ENCODE peak calls at places on chromosomes 16 and 17, in six cellular contexts. W is H9, Q is stomach, T is lower leg skin, O is BE2C, S is sigmoid colon. I is an unnamed sample.

GRCh38 chr16:54066451-54067056 is 220.0 kb downstream of the IRX3 start:
- DNase-seq in W (no peak), Q (no peak), T (no peak), O (no peak), S (no peak), I (no peak)

GRCh38 chr17:51029568-51030463 is 90.9 kb downstream of the SPAG9 start:
- DNase-seq in W (no peak), Q (no peak), T (no peak), O (no peak), S (no peak), I (no peak)

GRCh38 chr17:16091773-16092172 is 92.1 kb downstream of the TTC19 start:
- DNase-seq in W (no peak), Q (no peak), T (no peak), O (no peak), S (no peak), I (no peak)

GRCh38 chr17:58184308-58184985 is 8.1 kb upstream of the EPX start:
- DNase-seq in W (peak; percentile 88), Q (no peak), T (no peak), O (no peak), S (no peak), I (no peak)

GRCh38 chr17:2634361-2634960 is 41.0 kb downstream of the PAFAH1B1 start:
- DNase-seq in W (peak; percentile 49), Q (peak; percentile 38), T (no peak), O (no peak), S (no peak), I (no peak)

GRCh38 chr16:751152-752007 is 9.2 kb upstream of the MSLN start:
- DNase-seq in W (no peak), Q (peak; percentile 51), T (no peak), O (no peak), S (no peak), I (no peak)

GRCh38 chr17:36867716-36868115 is 69.6 kb upstream of the LHX1 start:
- DNase-seq in W (no peak), Q (no peak), T (no peak), O (no peak), S (no peak), I (no peak)

GRCh38 chr16:10579965-10580918 is at the start of gene EMP2:
- DNase-seq in W (peak; percentile 83), Q (peak; percentile 85), T (no peak), O (peak; percentile 79), S (peak; percentile 93), I (no peak)

GRCh38 chr17:78653382-78653781 is 76.2 kb upstream of the DNAH17 start:
- DNase-seq in W (no peak), Q (no peak), T (no peak), O (no peak), S (peak; percentile 17), I (no peak)
- TF ChIP-seq CTCF in W (no peak), Q (no peak), T (no peak), O (no peak), S (no peak), I (no peak)

DNA sequence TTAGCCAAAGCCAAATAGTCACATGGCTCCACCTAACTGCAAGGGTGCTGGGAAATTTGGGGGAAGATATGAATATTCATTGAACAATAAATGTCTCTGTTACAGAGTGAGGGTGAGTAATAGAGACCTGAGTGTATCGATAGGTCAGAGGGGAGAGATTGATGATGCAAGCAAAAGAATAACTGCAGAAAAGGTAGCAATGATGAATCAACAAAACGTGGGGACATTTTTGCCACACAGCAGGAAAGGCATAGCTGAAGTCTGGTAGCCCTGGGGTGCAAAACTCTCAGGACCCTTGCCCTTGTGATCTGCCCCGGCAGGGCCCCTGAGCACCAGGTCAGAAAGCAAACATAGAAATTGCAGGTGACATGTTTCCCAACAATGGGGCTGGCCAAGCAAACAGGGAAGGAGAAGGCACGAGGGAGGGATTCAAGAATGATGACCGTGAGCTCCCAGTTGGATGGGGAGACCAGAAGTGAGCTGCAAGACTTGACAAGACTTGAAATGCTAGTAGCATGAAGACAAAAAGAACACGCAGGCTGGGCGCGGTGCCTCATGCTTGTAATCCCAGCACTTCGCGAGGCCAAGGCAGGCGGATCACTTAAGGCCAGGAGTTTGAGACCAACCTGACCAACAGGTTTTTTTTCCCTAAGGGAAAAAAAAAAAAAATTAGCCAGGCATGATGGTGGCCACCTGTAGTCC is 12.7 kb upstream of the HERPUD1 start:
- DNase-seq in W (no peak), Q (no peak), T (peak; percentile 40), O (no peak), S (peak; percentile 33), I (no peak)
- TF ChIP-seq CTCF in W (no peak), Q (no peak), T (no peak), O (no peak), S (no peak), I (no peak)

DNA sequence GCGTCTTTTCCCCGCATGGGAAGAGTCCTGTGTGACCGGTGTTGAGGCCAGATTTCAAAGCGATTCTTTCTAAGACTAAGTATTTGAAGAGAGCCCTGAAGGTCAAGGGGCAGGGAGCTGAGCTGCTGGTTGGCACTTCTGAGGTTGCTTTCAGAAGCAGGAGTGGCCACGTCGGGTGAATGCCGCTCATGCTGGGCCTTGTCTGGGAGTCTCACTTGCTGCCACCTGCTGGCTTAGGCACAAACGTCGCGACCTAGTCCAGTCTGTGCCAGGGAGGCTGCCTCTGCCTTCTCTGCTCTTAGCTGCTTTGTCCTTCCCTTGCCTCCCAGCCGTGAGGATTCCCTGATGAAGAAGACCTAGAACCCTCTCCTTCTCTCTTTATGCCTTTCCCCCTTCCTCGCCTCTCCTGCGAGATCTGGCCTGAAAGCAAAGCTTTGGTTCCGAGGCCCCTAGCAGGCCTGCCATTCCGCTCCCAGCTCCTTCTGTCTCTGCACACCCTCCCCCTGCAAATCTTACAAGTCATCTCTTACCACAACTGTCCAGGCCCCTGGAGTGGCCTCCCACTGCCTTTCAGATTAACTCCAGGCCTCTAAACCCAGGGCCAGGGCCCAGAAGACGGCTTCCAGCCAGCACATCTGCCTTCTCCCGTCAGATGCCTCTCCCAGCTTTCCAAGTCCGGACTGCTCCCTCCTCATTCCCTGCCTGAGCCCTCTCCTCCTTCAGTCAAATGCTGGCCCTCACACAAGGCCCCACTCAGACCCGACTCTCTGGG is 11.4 kb downstream of the CTNS start:
- DNase-seq in W (peak; percentile 85), Q (peak; percentile 72), T (no peak), O (peak; percentile 69), S (no peak), I (no peak)
- TF ChIP-seq CTCF in W (peak; percentile 63), Q (no peak), T (no peak), O (peak; percentile 60), S (no peak), I (peak; percentile 23)

DNA sequence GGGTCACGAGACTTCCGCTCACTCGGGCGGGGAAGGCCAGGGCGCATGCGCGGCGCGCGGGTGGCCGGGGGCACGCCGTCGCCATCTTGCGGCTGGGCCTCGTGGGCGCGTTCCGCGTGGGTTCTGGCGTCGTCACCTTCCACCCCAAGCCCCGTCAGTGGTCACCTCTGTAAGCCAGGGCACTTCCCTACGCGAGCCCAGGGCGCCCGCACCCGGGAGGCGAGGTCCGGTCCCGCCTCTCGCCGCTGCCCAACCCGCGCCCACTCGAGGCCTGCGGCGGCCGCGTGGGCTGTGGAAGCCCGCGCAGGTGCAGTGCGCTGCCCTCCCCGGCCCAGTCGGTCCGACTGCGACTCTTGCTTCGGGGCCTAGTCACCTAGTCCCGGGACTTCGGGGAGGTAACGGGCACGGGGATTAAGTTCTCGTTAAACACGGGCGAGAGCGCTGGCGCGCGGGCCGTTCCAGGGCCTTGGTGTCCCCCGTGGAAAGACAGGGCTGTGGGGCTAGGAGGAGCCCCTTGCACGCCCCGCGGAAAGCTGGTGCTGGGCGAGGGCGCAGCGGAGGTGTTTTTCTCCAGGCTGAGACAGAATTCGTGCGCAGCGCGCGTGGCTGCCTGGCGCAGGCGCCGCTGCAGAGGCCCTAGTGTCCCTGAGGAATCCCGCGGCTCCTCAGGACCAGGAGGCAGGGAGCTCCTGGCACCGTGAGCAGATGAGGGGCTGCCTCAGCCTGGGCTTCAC is 417 bp upstream of the ARHGDIA start:
- DNase-seq in W (peak; percentile 92), Q (peak; percentile 96), T (peak; percentile 92), O (peak; percentile 97), S (peak; percentile 98), I (peak; percentile 96)
- TF ChIP-seq CTCF in W (peak; percentile 40), Q (no peak), T (no peak), O (no peak), S (no peak), I (peak; percentile 38)

GRCh38 chr17:39406951-39407350 is 5.5 kb upstream of the FBXL20 start:
- DNase-seq in W (no peak), Q (no peak), T (no peak), O (no peak), S (no peak), I (no peak)

GRCh38 chr17:39402279-39402889 is 958 bp upstream of the FBXL20 start:
- DNase-seq in W (peak; percentile 98), Q (peak; percentile 93), T (peak; percentile 91), O (peak; percentile 96), S (peak; percentile 96), I (peak; percentile 86)

GRCh38 chr17:39402890-39403605 is 1.6 kb upstream of the FBXL20 start:
- DNase-seq in W (peak; percentile 47), Q (no peak), T (no peak), O (no peak), S (no peak), I (no peak)

GRCh38 chr17:39401412-39402278 is at the start of gene FBXL20:
- DNase-seq in W (peak; percentile 96), Q (peak; percentile 96), T (peak; percentile 91), O (peak; percentile 96), S (peak; percentile 96), I (peak; percentile 92)

DNA sequence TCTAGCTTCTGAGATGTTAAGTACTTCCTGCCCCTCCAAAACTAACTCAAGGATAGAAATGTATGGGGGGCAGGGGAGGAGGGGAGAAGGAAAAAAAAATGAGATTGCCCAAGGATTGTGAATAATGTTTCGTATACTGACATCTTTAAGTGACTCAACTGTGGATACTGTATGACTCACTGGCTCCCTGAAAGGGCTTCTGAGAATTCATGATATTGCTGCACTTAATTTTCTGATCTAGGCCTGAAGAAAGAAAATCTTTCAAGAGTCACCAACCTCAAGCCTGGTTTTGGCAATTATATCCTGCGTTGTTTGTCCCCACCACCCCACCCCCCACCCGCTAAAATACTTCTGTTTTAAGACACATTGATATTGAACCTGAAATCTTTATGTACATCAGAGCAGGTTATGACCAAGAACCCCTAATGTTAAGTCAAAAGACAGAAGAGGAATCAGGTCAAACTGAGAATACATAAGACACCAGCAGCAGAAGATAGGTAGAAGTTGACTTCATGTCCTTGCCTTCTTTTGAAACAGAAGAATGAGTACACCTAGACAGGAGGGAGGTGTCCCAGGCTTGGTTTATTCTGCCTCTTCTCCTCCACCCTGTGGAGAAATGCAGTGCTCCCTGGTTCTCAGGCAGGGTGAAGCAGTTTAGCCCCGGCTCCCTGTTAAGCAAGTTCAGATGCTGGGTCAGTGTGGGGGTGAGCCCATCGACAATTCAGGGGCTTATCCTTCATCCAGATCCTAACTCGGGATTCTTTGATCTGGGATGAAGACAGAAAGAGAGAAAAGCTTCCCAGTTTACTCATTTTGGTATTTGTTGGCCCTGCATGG is 3.3 kb upstream of the FBXL20 start:
- DNase-seq in W (no peak), Q (no peak), T (no peak), O (no peak), S (no peak), I (no peak)
- TF ChIP-seq CTCF in W (no peak), Q (no peak), T (no peak), O (no peak), S (no peak), I (no peak)